ENCODE peak calls at places on chromosomes 16 and 17, in six cellular contexts. F is stimulated activated CD8-positive, alpha-beta memory T cell treated with anti-CD3 and anti-CD28 coated beads, Interleukin-4, amount 100 ng/mL, for 24 hours; C is epithelial cell of prostate; R is AG09319; L is T-helper 2 cell; B is astrocyte of the cerebellum. P is an unnamed sample.
A peak's percentile ranks its signal among the peaks of the same experiment; 100 is the strongest.

GRCh38 chr16:87304951-87305350 is 12.2 kb downstream of the C16orf95 start:
- DNase-seq in R (no peak), F (no peak), C (no peak), B (no peak), L (no peak), P (no peak)

GRCh38 chr16:1642148-1642547 is 30.0 kb downstream of the CRAMP1 start:
- DNase-seq in B (no peak), R (no peak), L (no peak), F (no peak), C (no peak), P (no peak)

GRCh38 chr17:48068491-48068961 is 20.4 kb downstream of the NFE2L1 start:
- DNase-seq in B (no peak), R (no peak), C (no peak), F (no peak), L (no peak), P (no peak)

GRCh38 chr17:3926860-3927627 is 10.8 kb upstream of the P2RX1 start:
- DNase-seq in B (no peak), R (no peak), F (no peak), L (no peak), C (no peak), P (no peak)

GRCh38 chr17:77126519-77126918 is 14.2 kb upstream of the SEC14L1 start:
- DNase-seq in R (no peak), F (no peak), B (no peak), L (no peak), C (peak; percentile 37), P (no peak)

GRCh38 chr17:19386276-19386863 is 620 bp downstream of the MFAP4 start:
- DNase-seq in R (peak; percentile 48), B (peak; percentile 26), L (no peak), C (peak; percentile 63), F (no peak), P (no peak)

GRCh38 chr16:88298166-88298881 is 84.4 kb upstream of the ZNF469 start:
- DNase-seq in L (no peak), C (peak; percentile 66), R (no peak), B (no peak), F (no peak), P (no peak)

GRCh38 chr16:88015806-88016140 is 64.5 kb downstream of the BANP start:
- DNase-seq in R (no peak), F (no peak), C (no peak), L (no peak), B (no peak), P (no peak)

GRCh38 chr17:77571562-77571981 is 386.9 kb upstream of the TNRC6C start:
- DNase-seq in R (no peak), L (no peak), B (no peak), C (no peak), F (no peak), P (no peak)

GRCh38 chr16:87190288-87191240 is 126.6 kb downstream of the C16orf95 start:
- DNase-seq in C (no peak), B (no peak), L (no peak), F (no peak), R (no peak), P (no peak)

GRCh38 chr17:233473-233941 is 52.1 kb upstream of the DOC2B start:
- DNase-seq in R (no peak), C (no peak), F (no peak), L (no peak), B (no peak), P (no peak)

GRCh38 chr17:6070280-6070894 is at the start of gene WSCD1:
- DNase-seq in R (no peak), L (no peak), F (no peak), B (no peak), C (no peak), P (no peak)

GRCh38 chr16:9136596-9136995 is 45.2 kb downstream of the HAPSTR1 start:
- DNase-seq in R (no peak), L (no peak), F (no peak), C (no peak), B (no peak), P (no peak)

GRCh38 chr16:56918467-56919012 is 13.4 kb upstream of the HERPUD1 start:
- DNase-seq in R (no peak), B (no peak), L (no peak), F (no peak), C (no peak), P (no peak)

GRCh38 chr17:39605492-39606433 is 2.0 kb downstream of the NEUROD2 start:
- DNase-seq in L (no peak), R (no peak), B (no peak), C (no peak), F (no peak), P (no peak)

GRCh38 chr16:73739049-73739769 is 557.4 kb upstream of the PSMD7 start:
- DNase-seq in R (no peak), F (no peak), B (no peak), C (peak; percentile 27), L (no peak), P (no peak)

GRCh38 chr17:29216856-29217255 is 29.8 kb upstream of the CRYBA1 start:
- DNase-seq in L (no peak), F (no peak), B (no peak), C (peak; percentile 60), R (no peak), P (no peak)

GRCh38 chr16:20610192-20610891 is 34.2 kb upstream of the ACSM2B start:
- DNase-seq in B (no peak), C (no peak), R (no peak), L (no peak), F (no peak), P (no peak)

GRCh38 chr17:82384730-82385429 is 13.3 kb downstream of the UTS2R start:
- DNase-seq in R (peak; percentile 16), L (no peak), B (no peak), F (no peak), C (no peak), P (no peak)

GRCh38 chr17:45995617-45996270 is 3.3 kb upstream of the STH start:
- DNase-seq in R (no peak), L (no peak), F (no peak), B (no peak), C (no peak), P (no peak)

GRCh38 chr17:79937435-79937870 is 98.2 kb upstream of the CBX4 start:
- DNase-seq in R (no peak), F (no peak), C (no peak), B (no peak), L (no peak), P (no peak)

GRCh38 chr16:2975161-2975795 is 5.0 kb downstream of the PKMYT1 start:
- DNase-seq in R (no peak), B (no peak), C (no peak), F (no peak), L (no peak), P (no peak)

GRCh38 chr17:82863941-82864720 is 24.3 kb upstream of the ZNF750 start:
- DNase-seq in B (peak; percentile 73), R (no peak), F (peak; percentile 70), L (peak; percentile 48), C (no peak), P (peak; percentile 70)

GRCh38 chr17:51640108-51640622 is 379.8 kb downstream of the UTP18 start:
- DNase-seq in F (no peak), B (no peak), R (no peak), L (no peak), C (peak; percentile 55), P (peak; percentile 5)

GRCh38 chr17:50763716-50764450 is 3.4 kb downstream of the ANKRD40CL start:
- DNase-seq in L (no peak), F (no peak), B (no peak), R (no peak), C (no peak), P (no peak)

GRCh38 chr16:87602005-87602790 is at the start of gene JPH3:
- DNase-seq in C (no peak), L (no peak), R (no peak), B (no peak), F (no peak), P (no peak)

GRCh38 chr16:83574388-83574787 is 233.4 kb upstream of the HSBP1 start:
- DNase-seq in C (peak; percentile 90), B (peak; percentile 34), F (no peak), R (peak; percentile 52), L (no peak), P (no peak)

GRCh38 chr16:86925067-86925791 is 346.9 kb downstream of the FOXL1 start:
- DNase-seq in B (peak; percentile 87), F (no peak), L (no peak), C (no peak), R (no peak), P (no peak)

P was measured in GM12891.